ENCODE peak calls at places on chromosomes 16 and 17, in ten cellular contexts. A is fibroblast of the aortic adventitia; H is CD4-positive, alpha-beta T cell; I is NB4; B is Peyer's patch; W is esophagus squamous epithelium; P is GM23338; N is AG09309; Q is SK-N-SH; Y is RWPE1. X is an unnamed sample.

GRCh38 chr17:8300629-8301242 is 5.5 kb upstream of the SLC25A35 start:
- DNase-seq in A (peak), H (peak), I (peak), B (peak), W (no peak), P (peak), N (peak), Q (peak), Y (peak), X (peak)

GRCh38 chr16:89133457-89134127 is 38.0 kb upstream of the CDH15 start:
- DNase-seq in A (no peak), H (no peak), I (no peak), B (peak), W (no peak), P (no peak), N (no peak), Q (no peak), Y (no peak), X (no peak)

GRCh38 chr16:180101-180920 is at the start of gene HBQ1:
- DNase-seq in A (no peak), H (peak), I (no peak), B (no peak), W (no peak), P (peak), N (no peak), Q (peak), Y (no peak), X (peak)

GRCh38 chr16:57386381-57386951 is 14.2 kb downstream of the CX3CL1 start:
- DNase-seq in A (peak), H (no peak), I (no peak), B (no peak), W (no peak), P (no peak), N (peak), Q (no peak), Y (no peak), X (no peak)

GRCh38 chr17:44610331-44610730 is 45.9 kb upstream of the MEIOC start:
- DNase-seq in A (no peak), H (no peak), I (no peak), B (no peak), W (no peak), P (no peak), N (no peak), Q (no peak), Y (no peak), X (no peak)

GRCh38 chr16:57299719-57300386 is 15.4 kb upstream of the PLLP start:
- DNase-seq in A (peak), H (peak), I (peak), B (peak), W (peak), P (peak), N (peak), Q (peak), Y (peak), X (peak)

GRCh38 chr17:65850486-65850885 is 289.0 kb upstream of the AXIN2 start:
- DNase-seq in A (peak), H (no peak), I (peak), B (no peak), W (no peak), P (no peak), N (peak), Q (no peak), Y (no peak), X (no peak)

GRCh38 chr17:43784068-43784467 is 3.8 kb downstream of the CFAP97D1 start:
- DNase-seq in A (peak), H (no peak), I (no peak), B (no peak), W (no peak), P (no peak), N (no peak), Q (no peak), Y (no peak), X (no peak)

GRCh38 chr17:52754838-52755237 is 596.3 kb upstream of the CA10 start:
- DNase-seq in A (no peak), H (no peak), I (no peak), B (no peak), W (no peak), P (no peak), N (no peak), Q (no peak), Y (peak), X (no peak)

GRCh38 chr16:19753815-19754643 is 36.0 kb downstream of the IQCK start:
- DNase-seq in A (peak), H (no peak), I (no peak), B (no peak), W (no peak), P (no peak), N (peak), Q (no peak), Y (no peak), X (no peak)

GRCh38 chr16:16048904-16049582 is 99.6 kb downstream of the ABCC1 start:
- DNase-seq in A (no peak), H (no peak), I (no peak), B (no peak), W (no peak), P (no peak), N (no peak), Q (no peak), Y (peak), X (no peak)

GRCh38 chr17:31398381-31399275 is 7.2 kb downstream of the RAB11FIP4 start:
- DNase-seq in A (no peak), H (no peak), I (no peak), B (no peak), W (no peak), P (no peak), N (no peak), Q (no peak), Y (no peak), X (no peak)

DNA sequence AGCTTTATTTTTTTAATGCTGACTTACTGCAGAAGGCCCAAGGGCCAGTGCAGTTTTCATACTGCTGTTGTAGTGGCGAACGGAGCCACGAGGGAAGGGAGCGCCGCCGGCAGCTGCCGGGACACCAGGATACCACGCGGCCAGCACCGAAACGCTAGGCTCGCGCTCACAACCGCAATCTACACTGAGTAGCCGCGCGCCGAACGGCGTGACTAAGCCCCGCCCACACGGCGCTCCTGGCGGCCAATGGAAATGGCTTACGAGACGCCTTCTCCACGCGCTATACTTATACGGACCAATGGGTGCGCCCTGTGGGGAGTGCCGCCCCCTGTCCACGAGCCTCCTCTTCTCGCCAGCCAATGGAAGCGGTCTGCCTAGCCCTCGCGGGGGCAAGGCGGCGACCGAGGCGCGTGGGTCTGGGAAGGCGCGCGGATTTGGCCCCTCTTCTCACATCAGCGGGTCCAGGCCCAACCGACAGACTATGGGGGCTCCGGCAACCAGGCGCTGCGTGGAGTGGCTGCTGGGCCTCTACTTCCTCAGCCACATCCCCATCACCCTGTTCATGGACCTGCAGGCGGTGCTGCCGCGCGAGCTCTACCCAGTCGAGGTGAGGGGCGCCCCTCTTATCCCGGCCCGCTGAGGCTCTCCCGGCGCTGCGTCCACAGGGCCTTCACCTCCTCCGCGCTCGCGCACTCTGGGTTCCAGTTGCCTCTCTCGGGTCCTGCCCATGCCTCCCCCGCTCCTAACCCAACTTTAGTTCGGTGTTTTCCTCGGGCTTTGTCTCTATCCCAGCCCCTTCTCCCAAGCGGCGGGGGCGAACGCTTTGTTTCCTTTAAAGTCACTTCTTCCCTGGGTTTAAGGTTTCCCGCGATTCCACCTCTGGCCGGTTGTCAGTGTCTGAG is at the start of gene TMEM97:
- DNase-seq in A (peak), H (peak), I (peak), B (peak), W (peak), P (peak), N (peak), Q (peak), Y (peak), X (peak)
- TF ChIP-seq CTCF in A (peak), H (no peak), I (no peak), B (no peak), W (peak), P (no peak), N (no peak), Q (peak), Y (no peak), X (no peak)

GRCh38 chr16:65525743-65526142 is 403.9 kb upstream of the CDH11 start:
- DNase-seq in A (no peak), H (no peak), I (no peak), B (no peak), W (no peak), P (no peak), N (no peak), Q (no peak), Y (no peak), X (no peak)
- TF ChIP-seq CTCF in A (no peak), H (no peak), I (no peak), B (no peak), W (no peak), P (peak), N (no peak), Q (no peak), Y (no peak), X (no peak)

DNA sequence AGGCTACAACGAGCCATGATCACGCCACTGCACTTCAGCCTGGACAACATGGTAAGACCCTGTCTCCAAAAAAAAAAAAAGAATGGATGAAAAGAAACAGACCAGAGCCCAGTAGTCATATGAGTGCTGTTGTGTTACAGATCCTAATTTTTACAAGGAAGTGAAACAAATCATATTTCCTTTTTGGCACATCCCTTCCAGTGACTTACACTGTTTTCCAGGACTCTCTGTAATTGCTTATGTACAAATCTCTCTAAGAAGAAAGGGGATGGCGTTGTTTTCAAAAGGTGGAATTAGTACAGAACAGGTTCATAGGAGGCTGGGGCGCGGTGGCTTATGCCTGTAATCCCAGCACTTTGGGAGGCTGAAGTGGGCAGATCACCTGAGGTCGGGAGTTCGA is 19.8 kb upstream of the ZNF594 start:
- DNase-seq in A (no peak), H (no peak), I (no peak), B (no peak), W (no peak), P (no peak), N (no peak), Q (no peak), Y (no peak), X (no peak)
- TF ChIP-seq CTCF in A (no peak), H (no peak), I (no peak), B (no peak), W (no peak), P (no peak), N (no peak), Q (no peak), Y (no peak), X (no peak)

GRCh38 chr17:74814453-74814852 is 38.3 kb upstream of the NAT9 start:
- DNase-seq in A (no peak), H (peak), I (no peak), B (no peak), W (no peak), P (no peak), N (no peak), Q (peak), Y (peak), X (no peak)
- TF ChIP-seq CTCF in A (no peak), H (no peak), I (peak), B (no peak), W (no peak), P (no peak), N (no peak), Q (peak), Y (no peak), X (no peak)

X was measured in endothelial cell.